ENCODE peak calls at places on chromosome 1, in eight cellular contexts. J is CD4-positive, alpha-beta memory T cell; N is GM12892; C is NCI-H1436 treated with DMSO at 0.1 percent for 48 hours; P is NCI-H524; H is astrocyte of the cerebellum; F is activated CD8-positive, alpha-beta memory T cell treated with anti-CD3 and anti-CD28 coated beads, Interleukin-2, amount 50 U/mL, for 4 hours; O is caudate nucleus. Y is an unnamed sample.
A peak's percentile ranks its signal among the peaks of the same experiment; 100 is the strongest.

GRCh38 chr1:117368116-117369108 is 1.2 kb downstream of the MAN1A2 start:
- DNase-seq in J (no peak), N (no peak), C (no peak), P (peak; percentile 35), H (no peak), F (no peak), O (peak; percentile 63), Y (no peak)

GRCh38 chr1:38502772-38503171 is 356.8 kb downstream of the RRAGC start:
- DNase-seq in J (no peak), N (no peak), C (no peak), P (peak; percentile 79), H (no peak), F (no peak), O (no peak), Y (no peak)

GRCh38 chr1:158148458-158148857 is 32.2 kb upstream of the CD1D start:
- DNase-seq in J (no peak), N (no peak), C (no peak), P (no peak), H (no peak), F (no peak), O (no peak), Y (no peak)

GRCh38 chr1:14742181-14742980 is 143.9 kb downstream of the KAZN start:
- DNase-seq in J (no peak), N (no peak), C (no peak), P (no peak), H (peak; percentile 82), F (no peak), O (peak; percentile 40), Y (no peak)

GRCh38 chr1:212951058-212951923 is 950 bp downstream of the VASH2 start:
- DNase-seq in J (no peak), N (no peak), C (no peak), P (no peak), H (no peak), F (no peak), O (no peak), Y (no peak)

GRCh38 chr1:46517010-46517600 is 27.5 kb downstream of the DMBX1 start:
- DNase-seq in J (no peak), N (no peak), C (peak; percentile 86), P (peak; percentile 21), H (no peak), F (no peak), O (no peak), Y (no peak)

GRCh38 chr1:204685236-204686006 is at the start of gene LRRN2:
- DNase-seq in J (no peak), N (no peak), C (no peak), P (peak; percentile 39), H (no peak), F (no peak), O (peak; percentile 66), Y (no peak)

GRCh38 chr1:203544485-203544884 is 50.5 kb downstream of the OPTC start:
- DNase-seq in J (no peak), N (no peak), C (no peak), P (no peak), H (no peak), F (no peak), O (no peak), Y (no peak)

GRCh38 chr1:169941982-169942830 is 48.5 kb upstream of the SCYL3 start:
- DNase-seq in J (no peak), N (no peak), C (no peak), P (no peak), H (peak; percentile 42), F (no peak), O (no peak), Y (no peak)

GRCh38 chr1:40798366-40799310 is 15.1 kb downstream of the KCNQ4 start:
- DNase-seq in J (no peak), N (no peak), C (no peak), P (no peak), H (no peak), F (no peak), O (no peak), Y (no peak)

GRCh38 chr1:201456499-201457309 is 12.3 kb downstream of the PHLDA3 start:
- DNase-seq in J (no peak), N (no peak), C (no peak), P (no peak), H (peak; percentile 79), F (no peak), O (no peak), Y (no peak)

GRCh38 chr1:72140222-72140621 is 142.1 kb downstream of the NEGR1 start:
- DNase-seq in J (no peak), N (no peak), C (no peak), P (no peak), H (no peak), F (no peak), O (no peak), Y (no peak)

GRCh38 chr1:1354271-1355247 is 3.8 kb downstream of the MXRA8 start:
- DNase-seq in J (no peak), N (no peak), C (no peak), P (no peak), H (no peak), F (peak; percentile 46), O (no peak), Y (peak; percentile 47)

GRCh38 chr1:38009088-38009840 is 3.3 kb upstream of the UTP11 start:
- DNase-seq in J (no peak), N (no peak), C (no peak), P (no peak), H (no peak), F (peak; percentile 55), O (no peak), Y (peak; percentile 63)

GRCh38 chr1:100891380-100891779 is 3.3 kb downstream of the EXTL2 start:
- DNase-seq in J (no peak), N (no peak), C (no peak), P (no peak), H (no peak), F (no peak), O (no peak), Y (no peak)

GRCh38 chr1:206415913-206416312 is 54.4 kb upstream of the IKBKE start:
- DNase-seq in J (no peak), N (no peak), C (no peak), P (peak; percentile 26), H (no peak), F (no peak), O (no peak), Y (no peak)

GRCh38 chr1:117271959-117272358 is 61.2 kb upstream of the VTCN1 start:
- DNase-seq in J (no peak), N (no peak), C (no peak), P (no peak), H (no peak), F (no peak), O (no peak), Y (no peak)

GRCh38 chr1:149942207-149942606 is 5.5 kb upstream of the MTMR11 start:
- DNase-seq in J (no peak), N (no peak), C (no peak), P (peak; percentile 68), H (no peak), F (no peak), O (no peak), Y (no peak)

GRCh38 chr1:241963722-241964121 is 6.2 kb downstream of the BECN2 start:
- DNase-seq in J (no peak), N (no peak), C (no peak), P (no peak), H (no peak), F (no peak), O (no peak), Y (no peak)

GRCh38 chr1:62321438-62321837 is 2.2 kb upstream of the KANK4 start:
- DNase-seq in J (no peak), N (no peak), C (no peak), P (no peak), H (no peak), F (no peak), O (no peak), Y (no peak)

GRCh38 chr1:179369751-179370341 is 4.1 kb downstream of the AXDND1 start:
- DNase-seq in J (peak; percentile 67), N (peak; percentile 6), C (peak; percentile 2), P (peak; percentile 72), H (peak; percentile 65), F (no peak), O (peak; percentile 25), Y (peak; percentile 60)

GRCh38 chr1:57146100-57146499 is 180.3 kb upstream of the C8B start:
- DNase-seq in J (no peak), N (no peak), C (no peak), P (no peak), H (no peak), F (no peak), O (no peak), Y (no peak)

GRCh38 chr1:13642306-13643004 is 57.5 kb upstream of the PRDM2 start:
- DNase-seq in J (no peak), N (no peak), C (no peak), P (peak; percentile 65), H (no peak), F (no peak), O (peak; percentile 9), Y (no peak)

GRCh38 chr1:200893411-200893901 is 1.2 kb upstream of the INAVA start:
- DNase-seq in J (no peak), N (no peak), C (no peak), P (no peak), H (no peak), F (no peak), O (no peak), Y (no peak)

GRCh38 chr1:20868263-20868662 is 81.2 kb upstream of the HP1BP3 start:
- DNase-seq in J (no peak), N (no peak), C (no peak), P (no peak), H (no peak), F (no peak), O (no peak), Y (no peak)

GRCh38 chr1:4110888-4111287 is 210.8 kb upstream of the C1orf174 start:
- DNase-seq in J (no peak), N (no peak), C (no peak), P (no peak), H (no peak), F (no peak), O (no peak), Y (no peak)

GRCh38 chr1:94803517-94804441 is 16.4 kb upstream of the SLC44A3 start:
- DNase-seq in J (no peak), N (no peak), C (no peak), P (peak; percentile 65), H (no peak), F (no peak), O (peak; percentile 73), Y (no peak)

GRCh38 chr1:205480349-205481278 is 23.9 kb upstream of the CDK18 start:
- DNase-seq in J (peak; percentile 70), N (no peak), C (no peak), P (no peak), H (no peak), F (peak; percentile 65), O (no peak), Y (peak; percentile 30)

GRCh38 chr1:215192306-215192705 is 109.8 kb downstream of the KCNK2 start:
- DNase-seq in J (no peak), N (no peak), C (no peak), P (no peak), H (peak; percentile 80), F (no peak), O (no peak), Y (no peak)

GRCh38 chr1:6688757-6689156 is 12.9 kb downstream of the DNAJC11 start:
- DNase-seq in J (no peak), N (no peak), C (no peak), P (no peak), H (no peak), F (no peak), O (no peak), Y (no peak)

GRCh38 chr1:89605692-89606091 is 27.2 kb upstream of the LRRC8C start:
- DNase-seq in J (no peak), N (no peak), C (no peak), P (no peak), H (peak; percentile 46), F (no peak), O (no peak), Y (no peak)

GRCh38 chr1:61011514-61012263 is 70.7 kb upstream of the NFIA start:
- DNase-seq in J (no peak), N (no peak), C (peak; percentile 83), P (no peak), H (no peak), F (no peak), O (no peak), Y (no peak)

GRCh38 chr1:153478047-153478691 is 17.7 kb upstream of the S100A7 start:
- DNase-seq in J (no peak), N (no peak), C (no peak), P (peak; percentile 24), H (no peak), F (no peak), O (no peak), Y (no peak)

GRCh38 chr1:21299780-21300395 is 9.6 kb upstream of the ECE1 start:
- DNase-seq in J (no peak), N (no peak), C (no peak), P (no peak), H (no peak), F (no peak), O (no peak), Y (no peak)

Y was measured in naive thymus-derived CD8-positive, alpha-beta T cell.